ENCODE peak calls at places on chromosome 20, in four cellular contexts. E, U, A and C are unnamed samples.

GRCh38 chr20:45827030-45827652 is at the start of gene TNNC2:
- DNase-seq in E (no peak), U (no peak), A (no peak), C (peak)

GRCh38 chr20:24629668-24630067 is 160.2 kb downstream of the SYNDIG1 start:
- DNase-seq in E (no peak), U (no peak), A (no peak), C (no peak)

GRCh38 chr20:5696011-5696559 is 54.1 kb upstream of the SHLD1 start:
- DNase-seq in E (no peak), U (peak), A (no peak), C (peak)

GRCh38 chr20:19992996-19993908 is 23.9 kb upstream of the NAA20 start:
- DNase-seq in E (no peak), U (peak), A (peak), C (peak)

GRCh38 chr20:59331721-59332329 is 31.4 kb downstream of the EDN3 start:
- DNase-seq in E (no peak), U (no peak), A (no peak), C (no peak)

GRCh38 chr20:62320581-62321354 is 18.0 kb downstream of the ADRM1 start:
- DNase-seq in E (no peak), U (peak), A (peak), C (no peak)

GRCh38 chr20:10115021-10115420 is 80.2 kb downstream of the ANKEF1 start:
- DNase-seq in E (no peak), U (no peak), A (no peak), C (no peak)

GRCh38 chr20:39607124-39607523 is 645.0 kb downstream of the DHX35 start:
- DNase-seq in E (no peak), U (no peak), A (no peak), C (no peak)

GRCh38 chr20:62241501-62241900 is 3.2 kb downstream of the OSBPL2 start:
- DNase-seq in E (no peak), U (no peak), A (no peak), C (no peak)

GRCh38 chr20:278607-279571 is 11.7 kb downstream of the C20orf96 start:
- DNase-seq in E (peak), U (no peak), A (no peak), C (no peak)

GRCh38 chr20:44457016-44457415 is 18.7 kb upstream of the TTPAL start:
- DNase-seq in E (no peak), U (no peak), A (peak), C (no peak)

GRCh38 chr20:64029293-64030117 is 6.5 kb upstream of the C20orf204 start:
- DNase-seq in E (no peak), U (no peak), A (no peak), C (no peak)

GRCh38 chr20:60294627-60295026 is 336.4 kb downstream of the CDH26 start:
- DNase-seq in E (no peak), U (no peak), A (no peak), C (no peak)

GRCh38 chr20:34896086-34896551 is 19.7 kb downstream of the ACSS2 start:
- DNase-seq in E (no peak), U (no peak), A (no peak), C (no peak)

GRCh38 chr20:49132995-49133451 is 55.1 kb downstream of the STAU1 start:
- DNase-seq in E (no peak), U (peak), A (peak), C (peak)

GRCh38 chr20:47353697-47354387 is 2.7 kb downstream of the ZMYND8 start:
- DNase-seq in E (no peak), U (no peak), A (peak), C (no peak)

GRCh38 chr20:36162272-36162966 is 7.9 kb downstream of the EPB41L1 start:
- DNase-seq in E (no peak), U (no peak), A (peak), C (no peak)

GRCh38 chr20:40668449-40669228 is 20.4 kb downstream of the MAFB start:
- DNase-seq in E (no peak), U (no peak), A (peak), C (peak)

GRCh38 chr20:32474009-32474716 is 111.0 kb downstream of the NOL4L start:
- DNase-seq in E (no peak), U (no peak), A (peak), C (peak)

GRCh38 chr20:52209154-52209571 is 17.6 kb upstream of the ZFP64 start:
- DNase-seq in E (peak), U (no peak), A (no peak), C (no peak)

GRCh38 chr20:62119101-62119500 is 3.2 kb upstream of the LSM14B start:
- DNase-seq in E (no peak), U (no peak), A (no peak), C (no peak)

GRCh38 chr20:20334489-20334888 is 33.4 kb upstream of the INSM1 start:
- DNase-seq in E (no peak), U (no peak), A (no peak), C (no peak)

GRCh38 chr20:48725589-48725991 is 102.2 kb downstream of the PREX1 start:
- DNase-seq in E (no peak), U (peak), A (peak), C (no peak)

GRCh38 chr20:50013976-50014375 is 31.2 kb downstream of the SNAI1 start:
- DNase-seq in E (no peak), U (no peak), A (no peak), C (no peak)

GRCh38 chr20:21324126-21324525 is 21.0 kb downstream of the XRN2 start:
- DNase-seq in E (no peak), U (no peak), A (no peak), C (no peak)

GRCh38 chr20:49964964-49965780 is 17.6 kb upstream of the SNAI1 start:
- DNase-seq in E (peak), U (peak), A (peak), C (peak)

GRCh38 chr20:63822276-63822696 is 8.8 kb downstream of the ZBTB46 start:
- DNase-seq in E (no peak), U (no peak), A (peak), C (no peak)

GRCh38 chr20:5192570-5193431 is 66.0 kb downstream of the CDS2 start:
- DNase-seq in E (no peak), U (no peak), A (no peak), C (no peak)

GRCh38 chr20:62503414-62504178 is 27.8 kb upstream of the GATA5 start:
- DNase-seq in E (no peak), U (no peak), A (peak), C (no peak)

GRCh38 chr20:62818592-62819493 is 2.0 kb downstream of the COL9A3 start:
- DNase-seq in E (no peak), U (no peak), A (no peak), C (peak)

GRCh38 chr20:14716251-14716650 is 378.8 kb upstream of the FLRT3 start:
- DNase-seq in E (peak), U (no peak), A (no peak), C (no peak)

GRCh38 chr20:63536241-63536977 is 767 bp downstream of the PTK6 start:
- DNase-seq in E (no peak), U (peak), A (no peak), C (no peak)

GRCh38 chr20:14337400-14338171 is at the start of gene FLRT3:
- DNase-seq in E (peak), U (peak), A (peak), C (peak)

GRCh38 chr20:49993301-49993751 is 10.5 kb downstream of the SNAI1 start:
- DNase-seq in E (no peak), U (no peak), A (peak), C (no peak)

GRCh38 chr20:7497985-7498384 is 442.3 kb downstream of the HAO1 start:
- DNase-seq in E (no peak), U (no peak), A (no peak), C (no peak)
- TF ChIP-seq PHF8 in E (no peak), U (no peak), A (no peak), C (no peak)

DNA sequence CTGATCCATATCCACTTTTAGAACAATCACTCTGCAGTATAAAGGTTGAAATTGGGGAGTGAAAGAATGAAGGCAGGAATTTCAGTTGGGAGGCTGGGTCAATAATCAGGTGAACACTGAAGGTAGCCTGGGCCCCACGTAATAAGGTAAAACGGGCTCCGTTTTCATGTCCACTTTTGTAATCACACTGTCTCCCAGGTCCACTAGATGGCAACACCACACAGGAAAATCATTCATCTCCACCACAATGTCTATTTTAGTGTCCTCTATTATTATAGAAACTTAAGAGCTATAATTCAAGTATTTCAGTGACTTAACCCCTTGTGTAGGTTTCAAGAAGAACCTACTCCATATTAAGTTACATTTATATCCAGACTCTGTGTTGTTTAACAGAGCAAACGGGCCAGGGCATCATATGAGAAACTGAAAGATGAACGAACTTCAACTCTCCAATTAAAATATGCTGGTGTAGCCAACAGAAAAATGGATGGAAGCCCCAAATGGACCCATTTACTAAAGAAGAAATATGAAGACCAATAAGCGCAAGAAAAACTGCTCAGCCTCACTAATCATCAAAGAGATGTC is 45.9 kb upstream of the MC3R start:
- DNase-seq in E (no peak), U (peak), A (peak), C (peak)
- TF ChIP-seq PHF8 in E (no peak), U (no peak), A (no peak), C (no peak)

DNA sequence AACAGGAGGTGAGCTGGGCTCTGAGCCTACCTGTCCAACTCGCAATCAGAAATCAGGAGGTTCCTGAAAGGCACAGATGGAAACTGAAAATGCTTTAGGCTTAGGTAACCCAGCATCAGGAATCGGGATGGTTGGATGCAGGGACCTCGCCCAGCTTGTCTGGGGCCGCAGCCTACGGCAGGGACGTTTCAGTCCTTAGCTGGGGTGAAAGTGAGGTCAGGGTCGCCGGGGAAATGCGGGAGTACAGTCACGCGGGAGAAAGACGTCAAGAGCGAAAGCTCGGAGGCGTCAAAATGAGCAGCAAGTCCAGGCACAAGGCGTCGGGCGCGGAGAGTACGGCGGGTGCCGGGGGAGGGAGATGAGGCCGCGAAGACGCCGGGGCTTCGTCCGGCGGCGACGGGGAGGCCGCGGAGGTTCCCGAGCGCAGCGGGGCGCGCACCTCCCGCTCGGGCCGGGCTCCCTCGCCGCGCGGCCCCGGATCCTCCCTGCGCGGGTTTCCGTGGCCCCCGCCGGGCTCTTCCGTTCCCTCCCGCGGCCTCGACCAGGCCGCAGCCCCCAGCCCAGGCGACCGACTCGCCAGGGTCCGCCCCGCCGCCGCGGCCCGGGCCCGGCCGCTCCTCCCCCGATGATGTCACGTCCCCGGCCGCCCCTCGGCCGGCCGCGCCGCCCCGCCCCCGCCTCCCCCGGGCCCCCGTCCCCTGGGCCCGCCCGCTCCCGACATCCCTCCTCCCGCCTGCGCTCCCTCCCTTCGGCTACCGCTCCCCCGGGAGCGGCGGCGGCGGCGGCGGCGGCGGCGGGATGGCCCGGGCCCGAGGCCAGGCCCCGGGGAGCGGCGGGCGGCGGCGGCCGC is at the start of gene EBF4:
- DNase-seq in E (peak), U (peak), A (peak), C (no peak)
- TF ChIP-seq PHF8 in E (no peak), U (no peak), A (peak), C (no peak)

GRCh38 chr20:1710484-1710883 is 52.9 kb upstream of the SIRPG start:
- DNase-seq in E (no peak), U (no peak), A (no peak), C (no peak)
- TF ChIP-seq PHF8 in E (no peak), U (no peak), A (no peak), C (no peak)